ENCODE peak calls at places on chromosomes 1 and 21, in four cellular contexts. One of them, this sample, is unnamed. For H3K27me3, the result is how much of the 10 kb centered on the place peaks cover.

GRCh38 chr21:25191141-25191540 is 416.1 kb downstream of the MRPL39 start:
- DNase-seq in heart right ventricle: no peak
- DNase-seq in Panc1: no peak
- DNase-seq in body of pancreas: no peak
- DNase-seq in this sample: no peak

GRCh38 chr1:193762276-193762675 is 575.9 kb upstream of the B3GALT2 start:
- DNase-seq in Panc1: no peak
- DNase-seq in body of pancreas: no peak
- DNase-seq in heart right ventricle: no peak
- DNase-seq in this sample: no peak

GRCh38 chr1:165152727-165153126 is 203.8 kb downstream of the LMX1A start:
- DNase-seq in heart right ventricle: no peak
- DNase-seq in body of pancreas: no peak
- DNase-seq in Panc1: no peak
- DNase-seq in this sample: no peak

GRCh38 chr1:179706339-179706941 is 36.7 kb upstream of the FAM163A start:
- DNase-seq in Panc1: no peak
- DNase-seq in heart right ventricle: peak
- DNase-seq in body of pancreas: peak
- DNase-seq in this sample: peak

GRCh38 chr1:27597511-27598216 is 6.3 kb downstream of the AHDC1 start:
- DNase-seq in body of pancreas: no peak
- DNase-seq in heart right ventricle: no peak
- DNase-seq in Panc1: no peak
- DNase-seq in this sample: no peak

GRCh38 chr1:51214615-51215131 is 21.4 kb upstream of the RNF11 start:
- DNase-seq in Panc1: no peak
- DNase-seq in body of pancreas: no peak
- DNase-seq in heart right ventricle: no peak
- DNase-seq in this sample: no peak

GRCh38 chr1:54051936-54052469 is 1.0 kb downstream of the TMEM59 start:
- DNase-seq in heart right ventricle: no peak
- DNase-seq in body of pancreas: no peak
- DNase-seq in Panc1: no peak
- DNase-seq in this sample: peak

GRCh38 chr1:178098262-178098661 is 4.4 kb downstream of the RASAL2 start:
- DNase-seq in heart right ventricle: no peak
- DNase-seq in body of pancreas: no peak
- DNase-seq in Panc1: no peak
- DNase-seq in this sample: no peak

GRCh38 chr1:218930879-218931278 is 242.8 kb upstream of the LYPLAL1 start:
- DNase-seq in body of pancreas: no peak
- DNase-seq in Panc1: no peak
- DNase-seq in heart right ventricle: no peak
- DNase-seq in this sample: no peak

GRCh38 chr1:197924516-197925123 is 7.4 kb downstream of the LHX9 start:
- DNase-seq in body of pancreas: peak
- DNase-seq in heart right ventricle: peak
- DNase-seq in Panc1: no peak
- DNase-seq in this sample: peak

GRCh38 chr1:39852214-39852791 is 31.0 kb downstream of the TRIT1 start:
- DNase-seq in heart right ventricle: no peak
- DNase-seq in body of pancreas: no peak
- DNase-seq in Panc1: no peak
- DNase-seq in this sample: peak

GRCh38 chr21:46605759-46606426 is 1.0 kb upstream of the S100B start:
- DNase-seq in Panc1: no peak
- DNase-seq in heart right ventricle: peak
- DNase-seq in body of pancreas: no peak
- DNase-seq in this sample: peak

GRCh38 chr1:26197813-26198212 is 7.4 kb downstream of the CATSPER4 start:
- DNase-seq in Panc1: no peak
- DNase-seq in body of pancreas: no peak
- DNase-seq in heart right ventricle: no peak
- DNase-seq in this sample: no peak

GRCh38 chr1:48263042-48263441 is 40.5 kb downstream of the SLC5A9 start:
- DNase-seq in body of pancreas: no peak
- DNase-seq in heart right ventricle: no peak
- DNase-seq in Panc1: no peak
- DNase-seq in this sample: no peak

GRCh38 chr1:240693844-240694243 is 81.9 kb upstream of the GREM2 start:
- DNase-seq in heart right ventricle: no peak
- DNase-seq in body of pancreas: no peak
- DNase-seq in Panc1: no peak
- DNase-seq in this sample: no peak

GRCh38 chr1:48234086-48234485 is 11.6 kb downstream of the SLC5A9 start:
- DNase-seq in body of pancreas: no peak
- DNase-seq in heart right ventricle: no peak
- DNase-seq in Panc1: no peak
- DNase-seq in this sample: no peak

GRCh38 chr1:169794530-169795416 is at the start of gene METTL18:
- DNase-seq in body of pancreas: peak
- DNase-seq in Panc1: peak
- DNase-seq in heart right ventricle: peak
- DNase-seq in this sample: peak

GRCh38 chr1:78375996-78376395 is 114.8 kb upstream of the PTGFR start:
- DNase-seq in heart right ventricle: no peak
- DNase-seq in Panc1: no peak
- DNase-seq in body of pancreas: no peak
- DNase-seq in this sample: no peak

GRCh38 chr1:91555821-91556531 is 55.3 kb downstream of the CDC7 start:
- DNase-seq in body of pancreas: no peak
- DNase-seq in Panc1: no peak
- DNase-seq in heart right ventricle: no peak
- DNase-seq in this sample: peak

GRCh38 chr1:54849219-54850081 is 37.5 kb downstream of the DHCR24 start:
- DNase-seq in heart right ventricle: no peak
- DNase-seq in body of pancreas: no peak
- DNase-seq in Panc1: no peak
- DNase-seq in this sample: no peak

GRCh38 chr1:175268720-175269119 is 76.1 kb upstream of the KIAA0040 start:
- DNase-seq in body of pancreas: no peak
- DNase-seq in heart right ventricle: no peak
- DNase-seq in Panc1: no peak
- DNase-seq in this sample: no peak

GRCh38 chr1:235011599-235012435 is 116.8 kb downstream of the TOMM20 start:
- DNase-seq in body of pancreas: no peak
- DNase-seq in heart right ventricle: peak
- DNase-seq in Panc1: no peak
- DNase-seq in this sample: peak

GRCh38 chr1:157969693-157970485 is 23.6 kb upstream of the KIRREL1 start:
- DNase-seq in Panc1: no peak
- DNase-seq in heart right ventricle: peak
- DNase-seq in body of pancreas: peak
- DNase-seq in this sample: peak

GRCh38 chr1:211285196-211285595 is 26.0 kb downstream of the RCOR3 start:
- DNase-seq in body of pancreas: no peak
- DNase-seq in Panc1: no peak
- DNase-seq in heart right ventricle: no peak
- DNase-seq in this sample: no peak

GRCh38 chr1:182625716-182626504 is 21.7 kb upstream of the RGS16 start:
- DNase-seq in body of pancreas: no peak
- DNase-seq in Panc1: no peak
- DNase-seq in heart right ventricle: no peak
- DNase-seq in this sample: no peak

GRCh38 chr1:181152892-181153633 is 64.6 kb downstream of the IER5 start:
- DNase-seq in heart right ventricle: peak
- DNase-seq in body of pancreas: peak
- DNase-seq in Panc1: no peak
- DNase-seq in this sample: peak

DNA sequence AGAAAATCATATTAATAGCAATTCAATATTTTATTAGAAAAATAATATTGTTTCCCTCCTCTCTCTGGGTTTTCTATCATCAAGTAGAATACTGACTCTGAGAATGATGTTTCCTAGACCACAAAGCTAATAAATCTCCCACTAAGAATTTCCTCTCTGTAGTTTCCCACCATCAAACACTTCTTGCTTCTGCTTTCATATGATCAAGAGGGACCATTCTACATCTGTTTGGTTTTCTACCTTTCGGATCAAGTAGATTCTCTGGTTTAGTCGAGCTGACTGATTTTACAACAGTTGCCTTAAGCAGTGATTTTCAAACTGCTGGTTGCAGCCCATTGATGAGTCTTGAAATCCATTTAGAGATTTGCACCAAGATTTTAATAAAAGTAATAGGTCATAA is 240.2 kb upstream of the PTBP2 start:
- DNase-seq in body of pancreas: no peak
- DNase-seq in heart right ventricle: no peak
- DNase-seq in Panc1: no peak
- DNase-seq in this sample: no peak
- H3K27me3 ChIP-seq in body of pancreas: under half
- H3K27me3 ChIP-seq in heart right ventricle: under half
- H3K27me3 ChIP-seq in Panc1: under half
- H3K27me3 ChIP-seq in this sample: under half

GRCh38 chr1:31667065-31667785 is 22.5 kb upstream of the PEF1 start:
- DNase-seq in heart right ventricle: no peak
- DNase-seq in body of pancreas: no peak
- DNase-seq in Panc1: no peak
- DNase-seq in this sample: no peak
- H3K27me3 ChIP-seq in heart right ventricle: under half
- H3K27me3 ChIP-seq in body of pancreas: under half
- H3K27me3 ChIP-seq in Panc1: under half
- H3K27me3 ChIP-seq in this sample: under half

GRCh38 chr1:7629011-7629410 is 142.1 kb upstream of the VAMP3 start:
- DNase-seq in body of pancreas: no peak
- DNase-seq in heart right ventricle: no peak
- DNase-seq in Panc1: no peak
- DNase-seq in this sample: no peak
- H3K27me3 ChIP-seq in body of pancreas: under half
- H3K27me3 ChIP-seq in heart right ventricle: under half
- H3K27me3 ChIP-seq in Panc1: under half
- H3K27me3 ChIP-seq in this sample: under half

GRCh38 chr21:44684483-44684882 is 2.5 kb upstream of the KRTAP12-1 start:
- DNase-seq in body of pancreas: no peak
- DNase-seq in heart right ventricle: no peak
- DNase-seq in Panc1: no peak
- DNase-seq in this sample: no peak

GRCh38 chr21:44681861-44682579 is at the start of gene KRTAP12-1:
- DNase-seq in heart right ventricle: no peak
- DNase-seq in Panc1: no peak
- DNase-seq in body of pancreas: no peak
- DNase-seq in this sample: no peak

GRCh38 chr21:44681152-44681551 is 811 bp downstream of the KRTAP12-1 start:
- DNase-seq in body of pancreas: no peak
- DNase-seq in heart right ventricle: no peak
- DNase-seq in Panc1: no peak
- DNase-seq in this sample: no peak

GRCh38 chr21:44684077-44684476 is 2.1 kb upstream of the KRTAP12-1 start:
- DNase-seq in Panc1: no peak
- DNase-seq in heart right ventricle: no peak
- DNase-seq in body of pancreas: no peak
- DNase-seq in this sample: no peak

DNA sequence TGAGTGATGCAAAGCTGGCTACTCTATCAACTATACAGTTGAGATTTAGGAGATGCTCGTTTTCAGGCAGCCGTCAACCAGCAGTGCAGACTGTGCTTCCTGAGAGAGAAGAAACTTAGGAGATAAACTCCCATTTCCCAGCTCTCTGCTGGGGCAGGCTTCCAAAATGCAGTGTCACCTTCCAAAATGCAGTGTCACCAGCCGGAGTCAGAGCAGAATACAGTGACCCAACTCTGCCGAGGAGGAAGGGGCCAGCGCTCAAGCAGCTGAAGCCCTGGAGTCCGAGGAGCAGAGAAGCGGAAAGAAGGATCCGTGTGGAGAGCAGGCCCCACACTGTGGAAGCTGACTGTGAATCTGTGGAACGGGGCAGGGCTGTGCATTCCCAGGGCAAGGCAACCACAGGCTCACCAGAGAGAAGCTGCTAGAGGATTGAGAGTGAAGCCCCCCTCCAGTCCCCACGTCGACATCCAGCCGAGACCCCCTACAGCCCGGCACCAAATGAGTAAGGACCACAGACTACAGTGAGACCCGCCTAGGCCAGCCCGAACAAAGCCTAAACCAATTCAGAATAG is 703 bp upstream of the KRTAP12-1 start:
- DNase-seq in body of pancreas: no peak
- DNase-seq in Panc1: no peak
- DNase-seq in heart right ventricle: no peak
- DNase-seq in this sample: no peak
- H3K27me3 ChIP-seq in body of pancreas: under half
- H3K27me3 ChIP-seq in Panc1: under half
- H3K27me3 ChIP-seq in heart right ventricle: under half
- H3K27me3 ChIP-seq in this sample: under half

GRCh38 chr1:245411245-245411644 is 256.5 kb downstream of the KIF26B start:
- DNase-seq in body of pancreas: no peak
- DNase-seq in Panc1: no peak
- DNase-seq in heart right ventricle: no peak
- DNase-seq in this sample: no peak
- H3K27me3 ChIP-seq in body of pancreas: under half
- H3K27me3 ChIP-seq in Panc1: under half
- H3K27me3 ChIP-seq in heart right ventricle: under half
- H3K27me3 ChIP-seq in this sample: under half

DNA sequence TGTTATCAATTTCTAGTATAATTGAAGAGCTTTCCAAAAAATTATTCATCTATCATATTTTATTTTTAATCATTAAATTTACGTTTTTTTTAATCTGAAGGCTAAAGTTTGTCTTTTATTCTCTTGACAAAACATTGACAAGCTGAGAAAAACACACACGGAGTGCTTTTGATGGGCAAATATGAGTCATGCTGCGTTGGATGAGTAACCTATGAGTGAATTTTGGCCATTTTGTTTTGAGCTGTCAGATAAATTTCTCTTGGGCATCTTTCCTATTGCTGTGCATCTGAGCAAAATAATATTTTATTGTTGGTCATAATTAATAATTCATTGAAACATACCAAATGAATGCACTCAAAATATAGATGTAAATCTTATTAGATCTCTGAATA is 1144.1 kb upstream of the ADGRL2 start:
- DNase-seq in heart right ventricle: no peak
- DNase-seq in Panc1: no peak
- DNase-seq in body of pancreas: no peak
- DNase-seq in this sample: no peak
- H3K27me3 ChIP-seq in heart right ventricle: under half
- H3K27me3 ChIP-seq in Panc1: under half
- H3K27me3 ChIP-seq in body of pancreas: under half
- H3K27me3 ChIP-seq in this sample: under half

GRCh38 chr1:223628233-223628632 is 37.3 kb downstream of the CAPN8 start:
- DNase-seq in body of pancreas: peak
- DNase-seq in heart right ventricle: no peak
- DNase-seq in Panc1: no peak
- DNase-seq in this sample: peak
- H3K27me3 ChIP-seq in body of pancreas: under half
- H3K27me3 ChIP-seq in heart right ventricle: under half
- H3K27me3 ChIP-seq in Panc1: under half
- H3K27me3 ChIP-seq in this sample: under half

This sample was measured in small intestine.